ENCODE peak calls at places on chromosomes 16 and 17, in seven cellular contexts. N, D, V, J, T, I and G are unnamed samples.

GRCh38 chr16:86517652-86518258 is 7.4 kb downstream of the FOXF1 start:
- DNase-seq in I (no peak), V (peak), T (peak), D (peak), N (peak), J (peak), G (peak)

GRCh38 chr17:5669191-5669590 is 84.9 kb upstream of the NLRP1 start:
- DNase-seq in J (no peak), I (no peak), N (no peak), V (no peak), D (no peak), T (no peak), G (no peak)

GRCh38 chr17:28925912-28926365 is 23.1 kb upstream of the DHRS13 start:
- DNase-seq in T (peak), V (no peak), D (no peak), I (peak), J (no peak), N (no peak), G (no peak)

GRCh38 chr16:78195868-78196267 is 96.4 kb downstream of the WWOX start:
- DNase-seq in V (no peak), D (no peak), J (no peak), T (no peak), N (no peak), I (no peak), G (no peak)

GRCh38 chr16:73095885-73096341 is 48.0 kb upstream of the ZFHX3 start:
- DNase-seq in N (peak), J (no peak), I (no peak), T (no peak), D (no peak), V (no peak), G (no peak)

GRCh38 chr17:29757788-29758187 is 135.1 kb upstream of the CORO6 start:
- DNase-seq in I (no peak), V (no peak), T (no peak), D (no peak), J (no peak), N (no peak), G (no peak)

GRCh38 chr16:81204794-81205680 is 33.5 kb upstream of the BCO1 start:
- DNase-seq in T (peak), J (peak), D (peak), V (peak), I (peak), N (peak), G (peak)

GRCh38 chr17:73404246-73404645 is 92.4 kb upstream of the CDC42EP4 start:
- DNase-seq in J (no peak), I (no peak), V (no peak), T (no peak), D (no peak), N (no peak), G (no peak)

GRCh38 chr16:87463722-87464690 is 28.8 kb downstream of the ZCCHC14 start:
- DNase-seq in V (no peak), N (no peak), J (peak), D (no peak), T (peak), I (no peak), G (no peak)

GRCh38 chr16:3798827-3799226 is 81.5 kb upstream of the TRAP1 start:
- DNase-seq in I (no peak), V (no peak), T (no peak), N (no peak), J (no peak), D (no peak), G (no peak)

GRCh38 chr16:9943121-9943520 is 239.1 kb downstream of the GRIN2A start:
- DNase-seq in T (no peak), J (no peak), N (no peak), I (no peak), D (no peak), V (no peak), G (no peak)

GRCh38 chr16:3690991-3691720 is 26.2 kb downstream of the TRAP1 start:
- DNase-seq in J (no peak), N (no peak), D (no peak), I (no peak), V (no peak), T (peak), G (no peak)

GRCh38 chr16:3101018-3101840 is 2.1 kb upstream of the ZSCAN10 start:
- DNase-seq in N (peak), V (no peak), T (peak), J (peak), I (no peak), D (peak), G (no peak)

GRCh38 chr16:14449790-14450463 is 180.1 kb downstream of the PARN start:
- DNase-seq in J (no peak), V (no peak), D (no peak), I (no peak), T (no peak), N (no peak), G (no peak)

DNA sequence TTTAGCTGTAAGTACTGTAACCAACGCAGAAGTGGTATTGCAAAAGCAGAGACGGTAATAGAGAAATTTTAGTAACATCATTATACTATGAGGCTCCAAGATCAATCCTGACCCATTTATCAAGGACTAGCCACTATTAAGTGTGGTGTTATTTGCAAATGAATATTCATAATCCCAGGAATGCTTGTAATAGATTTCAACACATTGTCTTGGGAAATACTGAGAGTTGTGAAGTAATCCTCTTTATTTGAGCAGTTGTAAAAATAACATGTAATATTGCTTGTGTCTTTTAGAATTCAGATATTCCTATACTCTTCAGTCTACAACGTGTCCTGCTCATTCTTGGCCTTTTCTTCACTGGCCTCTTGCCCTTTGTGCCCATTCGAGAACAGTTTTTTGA is 46.4 kb downstream of the GDPD1 start:
- DNase-seq in V (no peak), T (no peak), N (no peak), J (no peak), D (no peak), I (no peak), G (no peak)
- TF ChIP-seq JUND in V (no peak), T (no peak), N (no peak), J (no peak), D (no peak), I (no peak), G (no peak)

DNA sequence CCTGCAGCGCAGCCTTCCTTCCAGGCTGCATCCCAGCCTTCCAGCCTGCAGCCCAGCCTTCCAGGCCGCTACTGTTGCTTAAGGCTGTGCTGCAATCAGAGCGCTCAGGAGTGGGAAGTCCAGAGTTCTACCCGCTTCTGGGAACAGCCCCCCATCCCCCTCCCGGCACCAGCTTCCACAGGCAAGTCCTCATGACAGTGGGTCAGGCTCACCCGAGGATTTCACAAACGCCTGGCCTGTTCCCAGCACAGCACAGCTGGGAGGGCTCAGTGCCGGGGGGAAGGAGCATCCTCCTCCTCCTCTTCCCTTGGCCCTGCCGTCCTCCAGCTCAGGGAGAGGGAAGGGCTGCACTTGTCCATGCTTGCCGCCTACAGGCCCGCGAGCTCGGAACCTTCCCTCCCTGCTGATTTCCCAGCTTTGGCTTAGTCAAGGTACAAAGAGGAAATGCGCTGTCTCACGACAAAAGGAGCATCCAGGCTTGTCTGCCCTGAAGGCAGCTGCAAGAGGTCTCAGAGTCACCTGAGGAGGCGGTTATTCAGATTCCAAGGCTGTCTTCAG is 8.3 kb downstream of the SOCS3 start:
- DNase-seq in I (no peak), D (peak), T (no peak), J (peak), N (no peak), V (no peak), G (peak)
- TF ChIP-seq JUND in I (no peak), D (no peak), T (no peak), J (peak), N (no peak), V (no peak), G (no peak)

GRCh38 chr16:12096828-12097522 is 120.4 kb downstream of the SNX29 start:
- DNase-seq in V (no peak), J (no peak), D (no peak), T (no peak), I (no peak), N (no peak), G (no peak)

GRCh38 chr16:12093902-12094301 is 117.4 kb downstream of the SNX29 start:
- DNase-seq in J (no peak), N (no peak), I (no peak), V (no peak), D (no peak), T (no peak), G (no peak)

GRCh38 chr16:12096162-12096781 is 119.7 kb downstream of the SNX29 start:
- DNase-seq in T (no peak), N (no peak), I (no peak), V (no peak), J (no peak), D (no peak), G (no peak)

GRCh38 chr16:12095275-12096161 is 119.0 kb downstream of the SNX29 start:
- DNase-seq in N (peak), I (no peak), D (peak), J (peak), T (peak), V (peak), G (peak)

DNA sequence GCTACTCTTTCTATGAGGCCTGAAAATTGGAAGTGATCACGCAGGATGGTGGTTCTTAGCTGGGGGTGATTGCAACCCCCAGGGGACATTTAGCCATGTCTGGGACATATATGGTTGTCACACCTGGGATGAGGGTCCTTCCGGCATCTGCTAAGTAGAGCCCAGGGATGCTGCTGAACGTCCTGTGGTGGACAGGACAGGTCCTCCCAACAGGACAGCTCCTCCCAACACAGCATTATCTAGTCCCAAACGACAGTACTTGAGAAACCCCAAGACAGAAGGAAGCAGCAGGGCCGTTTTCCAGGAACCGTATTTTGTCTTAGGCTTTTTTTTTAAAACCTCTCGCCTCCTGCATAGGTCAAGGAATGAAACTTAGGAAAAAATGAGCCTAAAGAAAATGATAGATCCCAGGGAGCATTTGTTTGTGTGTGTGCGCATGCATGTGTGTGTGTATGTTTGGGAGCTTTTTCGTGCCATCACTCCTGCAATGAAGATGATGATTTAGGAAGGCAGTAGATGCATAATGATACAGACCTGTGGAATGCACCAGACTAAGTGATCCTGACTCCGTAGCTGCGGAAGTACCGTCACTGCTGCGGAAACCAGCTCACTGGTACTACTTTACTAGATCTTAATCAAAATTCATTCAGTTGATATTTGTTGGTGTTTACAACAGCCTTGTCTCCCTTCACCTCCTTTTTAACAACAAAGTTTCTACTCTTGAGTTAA is 118.2 kb downstream of the SNX29 start:
- DNase-seq in V (no peak), J (no peak), D (no peak), I (no peak), T (no peak), N (no peak), G (no peak)
- TF ChIP-seq JUND in V (no peak), J (no peak), D (no peak), I (no peak), T (no peak), N (no peak), G (no peak)

GRCh38 chr16:25580071-25580470 is 111.7 kb upstream of the HS3ST4 start:
- DNase-seq in J (no peak), T (no peak), I (no peak), N (no peak), D (no peak), V (no peak), G (no peak)
- TF ChIP-seq JUND in J (no peak), T (no peak), I (no peak), N (no peak), D (no peak), V (no peak), G (no peak)

DNA sequence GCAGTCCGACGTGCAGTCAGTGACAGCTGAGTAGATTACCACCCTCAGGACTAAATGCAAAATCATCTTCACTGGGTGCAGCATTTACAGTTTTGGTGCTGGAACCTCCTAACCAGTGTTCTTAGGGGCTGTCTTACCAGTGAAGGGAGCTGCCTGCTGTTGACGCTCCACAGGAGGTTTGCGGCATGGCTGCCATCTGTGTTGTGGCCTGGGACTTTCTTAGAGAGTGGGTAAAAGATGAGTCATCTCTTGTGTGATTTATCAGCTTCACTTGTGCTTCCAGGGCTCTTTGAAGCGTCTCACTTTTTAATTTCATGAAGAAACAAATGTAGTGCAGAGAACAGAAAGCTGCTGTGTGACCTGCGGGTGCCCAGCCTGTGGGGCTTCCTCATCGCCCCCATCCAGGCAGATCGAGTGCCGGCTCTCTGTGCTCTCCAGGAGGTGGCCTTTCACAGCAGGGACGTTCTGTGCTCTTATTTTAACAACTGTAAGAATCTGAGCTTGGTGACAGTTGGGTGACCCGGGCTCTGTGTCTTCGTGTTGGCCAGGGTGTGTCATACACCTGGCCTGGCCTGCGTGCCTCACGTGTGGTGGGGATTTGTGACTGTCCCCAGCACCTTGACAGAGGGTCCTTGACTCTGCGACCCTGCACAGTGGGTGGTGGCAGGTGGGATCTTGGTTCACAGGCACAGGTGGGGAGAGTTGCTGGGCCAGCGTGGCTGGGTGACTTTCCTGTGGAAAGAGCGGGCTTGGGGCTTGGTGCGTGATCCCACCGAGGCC is 24.3 kb upstream of the ZNF750 start:
- DNase-seq in T (peak), D (no peak), N (peak), J (no peak), I (peak), V (peak), G (no peak)
- TF ChIP-seq JUND in T (peak), D (no peak), N (peak), J (no peak), I (peak), V (peak), G (no peak)

GRCh38 chr17:65249774-65250173 is 112.6 kb downstream of the RGS9 start:
- DNase-seq in T (no peak), V (no peak), D (no peak), J (no peak), N (no peak), I (no peak), G (no peak)

GRCh38 chr17:65246252-65246651 is 109.1 kb downstream of the RGS9 start:
- DNase-seq in J (no peak), D (no peak), V (no peak), T (no peak), I (no peak), N (no peak), G (no peak)

DNA sequence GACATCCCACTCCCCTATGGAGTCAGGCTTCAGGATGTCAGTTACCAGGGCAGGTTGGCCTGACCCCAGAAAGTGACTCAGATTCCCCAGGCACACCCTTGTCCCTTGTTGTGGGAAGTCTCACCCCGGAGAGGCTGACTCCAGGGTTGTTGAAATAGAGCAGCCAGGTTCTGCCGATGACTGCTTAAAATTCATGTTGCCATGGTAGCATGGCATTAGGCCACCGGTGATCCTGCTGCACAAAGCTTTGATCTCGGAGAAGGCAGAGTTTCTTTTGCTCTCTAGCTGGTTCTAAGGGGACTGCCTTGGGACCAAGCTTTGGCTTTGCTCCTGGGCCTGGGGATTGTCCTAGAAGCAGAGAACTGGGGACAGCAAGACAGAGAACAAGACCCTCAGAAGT is 106.7 kb downstream of the RGS9 start:
- DNase-seq in T (no peak), J (no peak), I (no peak), D (no peak), N (no peak), V (peak), G (no peak)
- TF ChIP-seq JUND in T (no peak), J (no peak), I (no peak), D (no peak), N (no peak), V (peak), G (no peak)

GRCh38 chr17:48134912-48135480 is 27.4 kb downstream of the SNX11 start:
- DNase-seq in J (no peak), V (no peak), D (no peak), T (peak), I (no peak), N (no peak), G (no peak)

GRCh38 chr17:48137658-48138057 is 30.1 kb downstream of the SNX11 start:
- DNase-seq in I (no peak), N (no peak), D (no peak), J (no peak), T (no peak), V (no peak), G (no peak)

GRCh38 chr17:48144976-48145798 is 37.6 kb downstream of the SNX11 start:
- DNase-seq in V (no peak), J (no peak), T (no peak), N (no peak), D (no peak), I (no peak), G (no peak)

GRCh38 chr17:48143629-48144028 is 36.1 kb downstream of the SNX11 start:
- DNase-seq in N (no peak), V (no peak), T (no peak), J (no peak), I (no peak), D (no peak), G (no peak)

GRCh38 chr17:48139948-48140347 is 32.4 kb downstream of the SNX11 start:
- DNase-seq in I (no peak), J (no peak), N (no peak), V (no peak), T (no peak), D (no peak), G (no peak)
- TF ChIP-seq JUND in I (no peak), J (no peak), N (no peak), V (no peak), T (peak), D (no peak), G (no peak)

GRCh38 chr17:63426041-63426916 is 19.8 kb downstream of the CYB561 start:
- DNase-seq in N (no peak), V (no peak), J (no peak), I (no peak), D (no peak), T (no peak), G (peak)
- TF ChIP-seq JUND in N (no peak), V (no peak), J (no peak), I (no peak), D (no peak), T (no peak), G (no peak)

GRCh38 chr17:11980813-11981212 is 16.5 kb downstream of the ZNF18 start:
- DNase-seq in J (no peak), D (no peak), I (no peak), V (no peak), N (no peak), T (peak), G (no peak)
- TF ChIP-seq JUND in J (no peak), D (no peak), I (no peak), V (no peak), N (no peak), T (no peak), G (no peak)